ENCODE peak calls at places on chromosomes 13 and 19, in nine cellular contexts. S is uterus, P is tibial nerve, K is transverse colon, F is A549, D is heart left ventricle, C is body of pancreas, M is IMR-90, G is endothelial cell of umbilical vein. T is an unnamed sample.

GRCh38 chr19:2500861-2501260 is 24.9 kb downstream of the GADD45B start:
- DNase-seq in D (no peak), K (peak), M (no peak), S (peak), C (no peak), F (no peak), P (no peak), G (no peak), T (no peak)

GRCh38 chr13:64397699-64398098 is 2832.4 kb downstream of the PCDH9 start:
- DNase-seq in F (no peak), K (no peak), D (no peak), C (no peak), P (no peak), S (no peak), G (peak), M (peak), T (no peak)

GRCh38 chr19:8552810-8553209 is 24.4 kb downstream of the MYO1F start:
- DNase-seq in D (no peak), M (peak), F (peak), K (no peak), C (no peak), P (no peak), S (no peak), G (no peak), T (peak)

GRCh38 chr13:74200081-74200480 is 65.9 kb upstream of the KLF12 start:
- DNase-seq in M (peak), F (no peak), S (no peak), G (no peak), D (no peak), K (no peak), C (no peak), P (no peak), T (no peak)

GRCh38 chr19:27892500-27892899 is 1320.5 kb downstream of the UQCRFS1 start:
- DNase-seq in F (no peak), K (no peak), C (no peak), S (no peak), P (no peak), D (no peak), M (no peak), G (no peak), T (no peak)

GRCh38 chr13:27997904-27998522 is 9.5 kb upstream of the URAD start:
- DNase-seq in D (peak), M (peak), G (peak), C (peak), S (no peak), P (no peak), K (peak), F (peak), T (peak)

GRCh38 chr13:52738719-52739467 is 727 bp downstream of the CNMD start:
- DNase-seq in P (no peak), C (no peak), K (no peak), G (peak), M (no peak), D (no peak), F (no peak), S (no peak), T (peak)

GRCh38 chr13:30091035-30091434 is 216.3 kb downstream of the KATNAL1 start:
- DNase-seq in D (no peak), K (no peak), P (no peak), C (no peak), M (no peak), F (no peak), S (no peak), G (no peak), T (no peak)

GRCh38 chr13:33536639-33537425 is 251.3 kb upstream of the STARD13 start:
- DNase-seq in M (peak), F (no peak), C (no peak), P (no peak), S (no peak), D (no peak), K (no peak), G (no peak), T (no peak)

GRCh38 chr19:47699360-47699917 is 13.8 kb upstream of the EHD2 start:
- DNase-seq in S (peak), K (peak), G (peak), P (no peak), F (peak), C (peak), M (peak), D (no peak), T (peak)

GRCh38 chr13:33351324-33351723 is 65.8 kb upstream of the STARD13 start:
- DNase-seq in S (no peak), D (peak), C (peak), K (peak), F (no peak), M (peak), G (peak), P (no peak), T (no peak)

GRCh38 chr13:32309312-32309711 is 5.9 kb downstream of the ZAR1L start:
- DNase-seq in M (peak), G (no peak), D (no peak), P (no peak), K (no peak), C (no peak), F (no peak), S (no peak), T (no peak)

GRCh38 chr19:28883241-28883693 is 329.7 kb downstream of the UQCRFS1 start:
- DNase-seq in C (peak), S (no peak), K (no peak), D (peak), P (peak), G (no peak), F (no peak), M (peak), T (peak)

GRCh38 chr13:89057274-89057673 is 1386.1 kb downstream of the SLITRK5 start:
- DNase-seq in M (no peak), P (no peak), F (no peak), G (no peak), C (no peak), D (no peak), S (no peak), K (no peak), T (no peak)

GRCh38 chr19:15283141-15283885 is 49.0 kb downstream of the BRD4 start:
- DNase-seq in D (no peak), P (no peak), G (no peak), S (no peak), M (peak), F (no peak), C (no peak), K (no peak), T (no peak)

GRCh38 chr19:39847525-39847924 is 1.3 kb upstream of the FBL start:
- DNase-seq in P (no peak), C (no peak), F (no peak), G (no peak), K (no peak), M (no peak), D (no peak), S (no peak), T (no peak)

GRCh38 chr19:1952635-1953034 is 11.7 kb downstream of the CSNK1G2 start:
- DNase-seq in G (no peak), M (no peak), K (no peak), D (no peak), S (no peak), C (no peak), P (no peak), F (no peak), T (no peak)

GRCh38 chr13:90201198-90201597 is 1146.3 kb upstream of the MIR17HG start:
- DNase-seq in S (no peak), M (no peak), D (peak), P (no peak), G (no peak), K (no peak), F (no peak), C (no peak), T (no peak)

GRCh38 chr19:8423821-8424223 is 10.7 kb downstream of the MARCHF2 start:
- DNase-seq in D (peak), M (peak), S (peak), F (peak), P (peak), K (peak), C (peak), G (peak), T (peak)

GRCh38 chr13:37869756-37870488 is at the start of gene TRPC4:
- DNase-seq in K (peak), F (peak), P (no peak), S (peak), M (peak), C (peak), G (peak), D (peak), T (peak)

GRCh38 chr19:6736169-6736916 is 1.0 kb downstream of the GPR108 start:
- DNase-seq in D (peak), M (peak), P (peak), F (peak), C (peak), S (peak), G (peak), K (peak), T (peak)

GRCh38 chr19:6738726-6739389 is 622 bp upstream of the TRIP10 start:
- DNase-seq in G (no peak), K (peak), P (no peak), M (peak), D (peak), S (peak), C (peak), F (no peak), T (peak)

GRCh38 chr19:6737873-6738725 is 719 bp upstream of the GPR108 start:
- DNase-seq in D (peak), K (peak), P (peak), F (peak), G (peak), M (peak), C (peak), S (peak), T (peak)

GRCh38 chr19:6736917-6737283 is 480 bp downstream of the GPR108 start:
- DNase-seq in S (no peak), P (no peak), C (no peak), D (no peak), M (no peak), F (no peak), K (no peak), G (no peak), T (no peak)

GRCh38 chr19:6737284-6737872 is at the start of gene GPR108:
- DNase-seq in F (peak), C (peak), G (peak), P (peak), M (peak), K (peak), D (peak), S (peak), T (peak)
- TF ChIP-seq POLR2A in F (no peak), C (peak), G (peak), P (no peak), M (no peak), K (peak), D (no peak), S (peak), T (no peak)

GRCh38 chr13:71829542-71829941 is 37.5 kb downstream of the DACH1 start:
- DNase-seq in F (no peak), P (no peak), M (no peak), K (no peak), G (no peak), S (no peak), D (no peak), C (no peak), T (no peak)

GRCh38 chr13:71828564-71828963 is 38.4 kb downstream of the DACH1 start:
- DNase-seq in M (no peak), D (no peak), G (no peak), S (no peak), F (no peak), P (no peak), C (no peak), K (no peak), T (no peak)

GRCh38 chr13:71830736-71831135 is 36.3 kb downstream of the DACH1 start:
- DNase-seq in M (no peak), K (no peak), D (no peak), C (no peak), F (no peak), G (no peak), S (no peak), P (no peak), T (no peak)

GRCh38 chr13:71831716-71832115 is 35.3 kb downstream of the DACH1 start:
- DNase-seq in D (no peak), S (no peak), M (no peak), F (no peak), K (no peak), G (no peak), P (no peak), C (no peak), T (no peak)

GRCh38 chr13:71828117-71828516 is 38.9 kb downstream of the DACH1 start:
- DNase-seq in S (no peak), K (no peak), D (no peak), C (no peak), G (peak), F (no peak), P (no peak), M (no peak), T (no peak)
- TF ChIP-seq POLR2A in S (no peak), K (no peak), D (no peak), C (no peak), G (no peak), F (no peak), P (no peak), M (no peak), T (no peak)

GRCh38 chr13:45916859-45917418 is 65.4 kb upstream of the SIAH3 start:
- DNase-seq in P (no peak), K (no peak), G (no peak), S (no peak), M (no peak), D (no peak), F (no peak), C (no peak), T (no peak)

GRCh38 chr13:45918597-45918996 is 67.0 kb upstream of the SIAH3 start:
- DNase-seq in F (no peak), C (no peak), K (no peak), M (no peak), D (no peak), S (no peak), G (no peak), P (no peak), T (no peak)

GRCh38 chr13:45921337-45921736 is 69.8 kb upstream of the SIAH3 start:
- DNase-seq in G (no peak), M (no peak), D (no peak), P (no peak), S (no peak), K (no peak), C (no peak), F (no peak), T (no peak)

GRCh38 chr13:45916036-45916435 is 64.5 kb upstream of the SIAH3 start:
- DNase-seq in C (no peak), F (no peak), P (no peak), M (no peak), S (no peak), D (no peak), G (no peak), K (no peak), T (no peak)
- TF ChIP-seq POLR2A in C (no peak), F (no peak), P (no peak), M (no peak), S (no peak), D (no peak), G (no peak), K (no peak), T (no peak)

GRCh38 chr19:35124098-35125060 is 8.8 kb downstream of the FXYD3 start:
- DNase-seq in M (peak), C (peak), K (peak), S (peak), G (peak), P (peak), F (peak), D (peak), T (peak)
- TF ChIP-seq POLR2A in M (no peak), C (peak), K (peak), S (peak), G (peak), P (peak), F (peak), D (peak), T (peak)

DNA sequence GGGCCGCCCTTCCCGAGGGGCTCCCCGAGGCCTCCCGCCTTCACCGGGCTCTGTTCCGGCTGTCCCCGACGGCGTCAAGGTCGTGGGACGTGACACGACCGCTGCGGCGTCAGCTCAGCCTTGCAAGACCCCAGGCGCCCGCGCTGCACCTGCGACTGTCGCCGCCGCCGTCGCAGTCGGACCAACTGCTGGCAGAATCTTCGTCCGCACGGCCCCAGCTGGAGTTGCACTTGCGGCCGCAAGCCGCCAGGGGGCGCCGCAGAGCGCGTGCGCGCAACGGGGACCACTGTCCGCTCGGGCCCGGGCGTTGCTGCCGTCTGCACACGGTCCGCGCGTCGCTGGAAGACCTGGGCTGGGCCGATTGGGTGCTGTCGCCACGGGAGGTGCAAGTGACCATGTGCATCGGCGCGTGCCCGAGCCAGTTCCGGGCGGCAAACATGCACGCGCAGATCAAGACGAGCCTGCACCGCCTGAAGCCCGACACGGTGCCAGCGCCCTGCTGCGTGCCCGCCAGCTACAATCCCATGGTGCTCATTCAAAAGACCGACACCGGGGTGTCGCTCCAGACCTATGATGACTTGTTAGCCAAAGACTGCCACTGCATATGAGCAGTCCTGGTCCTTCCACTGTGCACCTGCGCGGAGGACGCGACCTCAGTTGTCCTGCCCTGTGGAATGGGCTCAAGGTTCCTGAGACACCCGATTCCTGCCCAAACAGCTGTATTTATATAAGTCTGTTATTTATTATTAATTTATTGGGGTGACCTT is 2.6 kb downstream of the GDF15 start:
- DNase-seq in M (no peak), D (peak), G (peak), C (peak), K (peak), S (peak), P (peak), F (no peak), T (peak)
- TF ChIP-seq POLR2A in M (no peak), D (no peak), G (peak), C (peak), K (peak), S (no peak), P (no peak), F (no peak), T (no peak)

DNA sequence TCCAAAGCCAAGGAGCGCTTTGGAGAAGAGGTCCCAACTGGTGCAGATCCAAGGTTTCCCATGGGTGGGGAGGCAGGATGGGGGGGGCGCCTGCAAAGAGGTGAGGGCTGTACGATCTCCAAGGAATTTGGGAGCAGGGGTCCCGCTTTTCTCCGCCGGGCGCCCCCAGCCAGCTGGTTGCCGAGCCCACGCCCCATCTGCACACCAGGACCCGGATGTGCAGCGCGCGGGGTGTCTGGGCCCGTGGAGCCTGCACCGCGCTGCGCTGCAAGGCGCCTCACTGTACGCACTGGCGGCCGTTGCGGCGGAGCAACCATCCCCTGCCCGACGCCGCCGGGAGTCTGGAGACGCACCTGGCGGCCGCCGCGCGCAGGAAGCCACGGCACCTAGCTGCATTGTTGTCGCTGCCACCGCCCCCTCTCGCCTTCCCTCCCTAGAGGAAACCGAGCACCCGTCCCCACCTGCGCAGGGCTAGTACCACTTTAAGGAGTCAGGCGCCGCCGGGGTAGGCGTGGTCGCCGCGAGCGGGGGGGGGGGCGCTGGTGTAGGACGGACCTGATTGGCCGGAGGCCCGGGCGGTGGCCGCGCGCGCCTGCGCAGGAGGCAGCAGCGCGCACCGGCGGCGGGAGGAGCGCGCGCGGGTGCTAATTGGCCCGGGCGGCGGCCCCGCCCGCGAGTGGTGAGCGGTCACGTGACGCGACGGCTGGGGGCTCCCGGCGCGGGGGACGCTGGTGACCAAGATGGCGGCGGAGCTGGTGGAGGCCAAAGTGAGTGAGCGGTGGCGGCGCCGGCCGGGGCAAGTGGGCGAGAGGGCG is at the start of gene PIAS4:
- DNase-seq in G (peak), K (peak), F (peak), C (peak), D (peak), M (peak), S (peak), P (peak), T (peak)
- TF ChIP-seq POLR2A in G (peak), K (peak), F (peak), C (peak), D (no peak), M (peak), S (peak), P (no peak), T (no peak)

GRCh38 chr13:75226092-75226491 is 255.9 kb downstream of the TBC1D4 start:
- DNase-seq in C (no peak), D (no peak), G (no peak), P (no peak), S (no peak), M (no peak), K (no peak), F (no peak), T (peak)
- TF ChIP-seq POLR2A in C (no peak), D (no peak), G (no peak), P (no peak), S (no peak), M (no peak), K (no peak), F (no peak), T (no peak)

GRCh38 chr19:11265785-11266236 is 3.5 kb upstream of the DOCK6 start:
- DNase-seq in P (no peak), C (peak), G (no peak), S (no peak), M (no peak), F (peak), K (peak), D (no peak), T (no peak)
- TF ChIP-seq POLR2A in P (no peak), C (peak), G (no peak), S (no peak), M (no peak), F (no peak), K (peak), D (no peak), T (no peak)